ENCODE peak calls at places on chromosomes 4 and X, in six cellular contexts. Y, M, Z, B, G and H are unnamed samples.

GRCh38 chr4:114734581-114734980 is 136.0 kb downstream of the UGT8 start:
- DNase-seq in M (no peak), G (no peak), Y (no peak), B (no peak), Z (no peak), H (no peak)

GRCh38 chrX:13167444-13168207 is 123.2 kb upstream of the FAM9C start:
- DNase-seq in G (no peak), Y (peak; percentile 10), M (peak; percentile 20), B (no peak), Z (peak; percentile 5), H (no peak)

GRCh38 chr4:36280555-36280954 is 861 bp upstream of the DTHD1 start:
- DNase-seq in Y (no peak), M (no peak), G (no peak), Z (no peak), B (no peak), H (no peak)

GRCh38 chrX:53882331-53882730 is 161.9 kb downstream of the PHF8 start:
- DNase-seq in G (peak; percentile 2), Z (no peak), M (no peak), B (no peak), Y (peak; percentile 62), H (no peak)

GRCh38 chr4:3835527-3836040 is 69.4 kb downstream of the ADRA2C start:
- DNase-seq in B (no peak), Y (no peak), M (no peak), Z (no peak), G (no peak), H (no peak)

GRCh38 chr4:142367326-142368188 is 478.5 kb downstream of the INPP4B start:
- DNase-seq in Z (no peak), B (no peak), G (no peak), Y (no peak), M (no peak), H (no peak)

GRCh38 chr4:182141046-182141445 is 102.2 kb upstream of the TENM3 start:
- DNase-seq in G (no peak), B (no peak), Y (no peak), Z (no peak), M (no peak), H (no peak)

GRCh38 chr4:103422467-103423219 is 224.5 kb upstream of the CENPE start:
- DNase-seq in Y (no peak), G (no peak), Z (no peak), B (no peak), M (no peak), H (no peak)

GRCh38 chrX:135893294-135893817 is at the start of the genes CT45A10 and SAGE1:
- DNase-seq in G (no peak), Y (no peak), Z (no peak), M (no peak), B (no peak), H (no peak)

GRCh38 chr4:153005914-153006381 is 69.8 kb downstream of the FHDC1 start:
- DNase-seq in Z (no peak), M (no peak), G (no peak), B (no peak), Y (no peak), H (no peak)

GRCh38 chrX:104795804-104796203 is 229.8 kb downstream of the IL1RAPL2 start:
- DNase-seq in B (no peak), M (no peak), Y (no peak), G (no peak), Z (no peak), H (no peak)

GRCh38 chrX:19568422-19568821 is 53.1 kb upstream of the MAP3K15 start:
- DNase-seq in Z (no peak), B (no peak), G (no peak), Y (no peak), M (no peak), H (no peak)

GRCh38 chr4:76874176-76874575 is 23.8 kb downstream of the SOWAHB start:
- DNase-seq in Y (no peak), M (peak; percentile 15), Z (no peak), B (no peak), G (no peak), H (no peak)

GRCh38 chr4:86935499-86935832 is 655 bp downstream of the AFF1 start:
- DNase-seq in Z (no peak), M (peak; percentile 42), G (no peak), Y (no peak), B (peak; percentile 62), H (no peak)

GRCh38 chrX:42678133-42678532 is 99.8 kb downstream of the PPP1R2C start:
- DNase-seq in Z (no peak), Y (peak; percentile 30), B (no peak), G (peak; percentile 27), M (no peak), H (no peak)

GRCh38 chr4:32672369-32672768 is 1952.2 kb downstream of the PCDH7 start:
- DNase-seq in M (no peak), G (no peak), B (no peak), Y (no peak), Z (no peak), H (no peak)

GRCh38 chrX:110258552-110258951 is 59.3 kb downstream of the AMMECR1 start:
- DNase-seq in Z (no peak), B (no peak), G (no peak), Y (no peak), M (no peak), H (no peak)

GRCh38 chr4:42371306-42372063 is 25.8 kb upstream of the SHISA3 start:
- DNase-seq in Y (peak; percentile 42), B (no peak), Z (no peak), M (peak; percentile 77), G (peak; percentile 67), H (no peak)

GRCh38 chrX:149707147-149707901 is 4.5 kb upstream of the MAGEA11 start:
- DNase-seq in B (no peak), M (no peak), Y (no peak), G (no peak), Z (no peak), H (no peak)

GRCh38 chr4:6071959-6072720 is 53.9 kb upstream of the C4orf50 start:
- DNase-seq in G (no peak), M (peak; percentile 46), Y (peak; percentile 61), Z (no peak), B (no peak), H (no peak)

GRCh38 chrX:39725928-39726619 is 371.7 kb downstream of the BCOR start:
- DNase-seq in M (peak; percentile 24), Y (no peak), G (peak; percentile 51), B (peak; percentile 60), Z (no peak), H (no peak)

GRCh38 chr4:94442251-94442650 is 9.5 kb upstream of the PDLIM5 start:
- DNase-seq in G (no peak), B (no peak), M (no peak), Y (no peak), Z (peak; percentile 65), H (no peak)

DNA sequence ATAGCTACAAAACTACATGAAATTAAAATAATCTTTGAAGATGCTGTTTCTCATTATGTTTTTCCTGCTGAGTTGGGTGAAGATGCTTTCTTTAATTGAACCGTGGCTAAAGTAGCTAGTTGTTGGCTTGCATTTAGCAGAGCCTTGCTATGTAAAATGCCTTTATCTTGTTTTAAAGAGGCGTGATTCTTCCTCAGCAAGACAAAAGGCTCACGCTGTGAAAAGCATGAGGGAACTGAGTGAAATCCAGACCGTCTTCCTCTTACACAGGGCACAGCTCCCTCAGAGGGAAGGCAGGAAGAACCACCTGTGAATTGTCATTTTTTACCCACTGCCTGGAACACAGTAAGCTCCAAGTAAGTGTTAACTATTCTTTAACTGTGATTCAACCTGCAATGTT is 39.0 kb upstream of the ZNF518B start:
- DNase-seq in M (no peak), B (no peak), Z (no peak), G (no peak), Y (no peak), H (no peak)
- H3K27me3 ChIP-seq in M (peaks cover 32% of the 10 kb centered on the region), B (no peaks in the 10 kb centered on the region), Z (no peaks in the 10 kb centered on the region), G (no peaks in the 10 kb centered on the region), Y (no peaks in the 10 kb centered on the region), H (no peaks in the 10 kb centered on the region)

GRCh38 chr4:148774134-148774533 is 331.9 kb upstream of the NR3C2 start:
- DNase-seq in M (no peak), G (no peak), Z (no peak), B (no peak), Y (no peak), H (no peak)

GRCh38 chr4:148773313-148773712 is 331.1 kb upstream of the NR3C2 start:
- DNase-seq in Y (no peak), B (no peak), M (no peak), Z (no peak), G (no peak), H (no peak)

GRCh38 chr4:148770377-148770776 is 328.2 kb upstream of the NR3C2 start:
- DNase-seq in Z (no peak), B (no peak), M (no peak), G (no peak), Y (no peak), H (no peak)

DNA sequence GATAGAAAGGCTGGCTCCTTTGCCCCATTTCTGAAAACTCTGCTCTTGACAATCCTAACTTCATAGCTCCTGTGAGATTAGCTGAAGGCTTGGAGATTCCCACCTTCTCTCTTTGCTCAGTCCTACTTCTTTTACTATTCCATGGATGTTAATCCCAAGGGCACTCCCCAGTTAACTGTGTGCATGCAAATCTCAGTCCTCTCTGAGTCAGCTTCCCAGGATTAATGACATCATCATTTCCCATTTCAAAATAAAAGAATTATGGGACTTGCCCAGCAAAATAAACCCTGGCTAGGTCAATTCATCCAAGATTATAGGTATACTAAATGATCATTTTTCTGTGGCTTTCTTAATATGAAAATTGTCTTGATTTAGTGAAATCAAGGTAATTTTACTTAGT is 328.6 kb upstream of the NR3C2 start:
- DNase-seq in B (no peak), Z (no peak), Y (no peak), M (no peak), G (no peak), H (no peak)
- H3K27ac ChIP-seq in B (no peak overlapping the region), Z (no peak overlapping the region), Y (no peak overlapping the region), M (no peak overlapping the region), G (no peak overlapping the region), H (no peak overlapping the region)

GRCh38 chrX:123181515-123181914 is 2.6 kb upstream of the GRIA3 start:
- DNase-seq in G (no peak), Y (no peak), M (no peak), B (no peak), Z (no peak), H (no peak)

GRCh38 chrX:123185714-123186113 is 1.6 kb downstream of the GRIA3 start:
- DNase-seq in Y (no peak), B (no peak), G (no peak), Z (no peak), M (no peak), H (no peak)

GRCh38 chrX:123184858-123185251 is 777 bp downstream of the GRIA3 start:
- DNase-seq in Y (no peak), G (no peak), Z (no peak), M (peak; percentile 51), B (peak; percentile 17), H (no peak)

GRCh38 chrX:123186796-123187195 is 2.7 kb downstream of the GRIA3 start:
- DNase-seq in B (no peak), Z (no peak), M (no peak), G (no peak), Y (no peak), H (no peak)

GRCh38 chrX:123184199-123184857 is at the start of gene GRIA3:
- DNase-seq in M (peak; percentile 29), Y (no peak), Z (no peak), B (no peak), G (no peak), H (no peak)
- H3K4me3 ChIP-seq in M (peak within 1 kb of the TSS; percentile 39), Y (no peak within 1 kb of the TSS), Z (peak within 1 kb of the TSS; percentile 40), B (peak within 1 kb of the TSS; percentile 27), G (peak within 1 kb of the TSS; percentile 56), H (peak within 1 kb of the TSS; percentile 64)

DNA sequence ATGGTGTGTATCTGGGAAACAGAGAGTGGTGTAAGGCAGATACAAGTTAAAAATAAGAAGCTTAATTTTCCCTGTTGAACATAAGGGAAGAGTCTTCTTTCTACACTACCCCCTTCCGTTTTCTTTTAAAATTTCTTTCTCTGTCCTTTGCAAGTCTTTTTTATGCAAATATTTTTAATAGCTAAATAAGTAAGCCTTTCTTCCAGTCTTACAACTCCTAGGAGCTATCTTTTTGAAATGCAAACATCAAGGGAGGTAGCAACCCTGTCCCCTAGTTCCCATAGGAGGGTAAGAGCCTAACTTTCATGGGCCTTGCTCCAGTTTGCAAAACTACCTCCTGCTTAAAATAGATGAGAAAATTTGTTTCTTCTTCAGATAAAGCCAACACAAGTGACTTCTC is 121.5 kb downstream of the MBNL3 start:
- DNase-seq in B (no peak), Y (no peak), G (no peak), Z (no peak), M (no peak), H (no peak)
- H3K27me3 ChIP-seq in B (no peaks in the 10 kb centered on the region), Y (no peaks in the 10 kb centered on the region), G (no peaks in the 10 kb centered on the region), Z (no peaks in the 10 kb centered on the region), M (no peaks in the 10 kb centered on the region), H (peaks cover 3% of the 10 kb centered on the region)